ENCODE peak calls at places on chromosomes 3 and 15, in six cellular contexts. K, Z, S, B, E and R are unnamed samples.

GRCh38 chr3:150096700-150097587 is 126.2 kb upstream of the PFN2 start:
- DNase-seq in K (no peak), Z (no peak), S (no peak), B (no peak), E (no peak), R (no peak)

GRCh38 chr3:4564928-4565586 is 71.9 kb downstream of the ITPR1 start:
- DNase-seq in K (no peak), Z (no peak), S (no peak), B (no peak), E (no peak), R (no peak)

GRCh38 chr3:186342197-186342596 is 19.8 kb downstream of the DGKG start:
- DNase-seq in K (no peak), Z (no peak), S (no peak), B (no peak), E (no peak), R (no peak)

GRCh38 chr15:35756588-35756987 is 210.6 kb upstream of the DPH6 start:
- DNase-seq in K (no peak), Z (no peak), S (no peak), B (no peak), E (no peak), R (no peak)

GRCh38 chr15:29003446-29004233 is 117.9 kb downstream of the APBA2 start:
- DNase-seq in K (no peak), Z (no peak), S (no peak), B (no peak), E (no peak), R (no peak)

GRCh38 chr3:41200669-41201021 is 1.3 kb downstream of the CTNNB1 start:
- DNase-seq in K (peak), Z (peak), S (peak), B (peak), E (peak), R (no peak)

GRCh38 chr3:185912512-185912911 is 25.3 kb downstream of the TRA2B start:
- DNase-seq in K (no peak), Z (no peak), S (no peak), B (no peak), E (no peak), R (no peak)

GRCh38 chr3:179733797-179734196 is 81.0 kb downstream of the USP13 start:
- DNase-seq in K (no peak), Z (no peak), S (no peak), B (no peak), E (no peak), R (no peak)

GRCh38 chr3:49199244-49199899 is 28.0 kb downstream of the KLHDC8B start:
- DNase-seq in K (no peak), Z (peak), S (no peak), B (no peak), E (no peak), R (peak)

GRCh38 chr3:38493019-38493418 is 3.1 kb upstream of the EXOG start:
- DNase-seq in K (no peak), Z (no peak), S (no peak), B (no peak), E (no peak), R (no peak)

GRCh38 chr15:44726568-44727461 is 9.5 kb upstream of the TRIM69 start:
- DNase-seq in K (peak), Z (no peak), S (no peak), B (peak), E (no peak), R (peak)

GRCh38 chr3:159787191-159787590 is 201.4 kb upstream of the IL12A start:
- DNase-seq in K (no peak), Z (no peak), S (no peak), B (no peak), E (no peak), R (no peak)

GRCh38 chr3:99921986-99922385 is 104.3 kb downstream of the CMSS1 start:
- DNase-seq in K (no peak), Z (no peak), S (no peak), B (no peak), E (no peak), R (no peak)

GRCh38 chr3:183481582-183481981 is 53.2 kb upstream of the MCF2L2 start:
- DNase-seq in K (no peak), Z (no peak), S (no peak), B (no peak), E (no peak), R (no peak)

GRCh38 chr15:69760890-69761568 is 308.4 kb downstream of the RPLP1 start:
- DNase-seq in K (peak), Z (no peak), S (no peak), B (peak), E (no peak), R (peak)

GRCh38 chr3:133256787-133257483 is 142.9 kb upstream of the BFSP2 start:
- DNase-seq in K (no peak), Z (no peak), S (peak), B (no peak), E (no peak), R (no peak)

GRCh38 chr15:60844431-60845174 is 365.7 kb upstream of the ICE2 start:
- DNase-seq in K (peak), Z (no peak), S (no peak), B (peak), E (no peak), R (no peak)

GRCh38 chr3:197942956-197943556 is 6.9 kb upstream of the RPL35A start:
- DNase-seq in K (no peak), Z (peak), S (peak), B (peak), E (peak), R (no peak)

GRCh38 chr3:49378249-49378899 is 20.2 kb upstream of the GPX1 start:
- DNase-seq in K (no peak), Z (peak), S (no peak), B (no peak), E (no peak), R (peak)

GRCh38 chr15:27873825-27874224 is 225.3 kb downstream of the OCA2 start:
- DNase-seq in K (no peak), Z (no peak), S (no peak), B (no peak), E (no peak), R (no peak)

GRCh38 chr3:79246875-79247274 is 520.9 kb downstream of the ROBO1 start:
- DNase-seq in K (no peak), Z (no peak), S (no peak), B (no peak), E (no peak), R (no peak)

GRCh38 chr15:74829500-74829899 is 3.1 kb downstream of the CPLX3 start:
- DNase-seq in K (no peak), Z (no peak), S (no peak), B (no peak), E (no peak), R (no peak)

GRCh38 chr15:62248277-62248974 is 83.3 kb upstream of the C2CD4B start:
- DNase-seq in K (no peak), Z (no peak), S (no peak), B (no peak), E (no peak), R (no peak)

GRCh38 chr3:116179091-116179490 is 266.2 kb downstream of the LSAMP start:
- DNase-seq in K (no peak), Z (no peak), S (no peak), B (no peak), E (no peak), R (no peak)

GRCh38 chr3:102113421-102114041 is 264.2 kb downstream of the NFKBIZ start:
- DNase-seq in K (no peak), Z (no peak), S (no peak), B (peak), E (no peak), R (no peak)

GRCh38 chr3:23740517-23741402 is 65.0 kb upstream of the UBE2E1 start:
- DNase-seq in K (no peak), Z (no peak), S (no peak), B (peak), E (no peak), R (peak)

GRCh38 chr3:174398761-174399160 is 460.4 kb upstream of the NAALADL2 start:
- DNase-seq in K (no peak), Z (no peak), S (no peak), B (no peak), E (no peak), R (no peak)

GRCh38 chr3:158109295-158109803 is 540 bp upstream of the RSRC1 start:
- DNase-seq in K (no peak), Z (no peak), S (no peak), B (no peak), E (no peak), R (no peak)